ENCODE peak calls at places on chromosome 12, in six cellular contexts. Y is lower lobe of right lung, T is OCI-M1, A is AG08395, F is HuH-7, J is T-helper 17 cell. K is an unnamed sample.

GRCh38 chr12:68510394-68510793 is 100.3 kb upstream of the RAP1B start:
- DNase-seq in Y (no peak), T (peak), A (no peak), F (no peak), J (no peak), K (no peak)

GRCh38 chr12:125143491-125143890 is 78.3 kb downstream of the AACS start:
- DNase-seq in Y (no peak), T (no peak), A (peak), F (no peak), J (no peak), K (no peak)

GRCh38 chr12:94941440-94941862 is 62.0 kb downstream of the NDUFA12 start:
- DNase-seq in Y (no peak), T (no peak), A (peak), F (no peak), J (peak), K (no peak)

GRCh38 chr12:52543985-52544888 is 8.7 kb downstream of the KRT71 start:
- DNase-seq in Y (no peak), T (no peak), A (peak), F (peak), J (no peak), K (no peak)

GRCh38 chr12:41527529-41528116 is 339.5 kb downstream of the PDZRN4 start:
- DNase-seq in Y (no peak), T (peak), A (no peak), F (no peak), J (no peak), K (no peak)

GRCh38 chr12:80925983-80926382 is 11.8 kb downstream of the LIN7A start:
- DNase-seq in Y (no peak), T (no peak), A (no peak), F (no peak), J (no peak), K (no peak)

GRCh38 chr12:15538881-15539280 is 216.6 kb downstream of the PTPRO start:
- DNase-seq in Y (no peak), T (no peak), A (no peak), F (no peak), J (no peak), K (no peak)

GRCh38 chr12:6549379-6550151 is 6.3 kb downstream of the IFFO1 start:
- DNase-seq in Y (no peak), T (no peak), A (no peak), F (no peak), J (no peak), K (no peak)

GRCh38 chr12:94039914-94040313 is 108.5 kb upstream of the PLXNC1 start:
- DNase-seq in Y (no peak), T (no peak), A (peak), F (no peak), J (no peak), K (no peak)

GRCh38 chr12:53499261-53500118 is at the start of gene MAP3K12:
- DNase-seq in Y (peak), T (peak), A (peak), F (peak), J (peak), K (peak)

GRCh38 chr12:120713861-120714482 is 3.7 kb downstream of the UNC119B start:
- DNase-seq in Y (no peak), T (peak), A (peak), F (peak), J (peak), K (peak)

GRCh38 chr12:51351913-51352532 is 5.5 kb upstream of the CELA1 start:
- DNase-seq in Y (peak), T (peak), A (peak), F (peak), J (no peak), K (peak)

GRCh38 chr12:50887191-50887590 is 44.5 kb downstream of the TMPRSS12 start:
- DNase-seq in Y (no peak), T (no peak), A (no peak), F (no peak), J (no peak), K (no peak)

GRCh38 chr12:96194901-96195844 is 998 bp downstream of the ELK3 start:
- DNase-seq in Y (no peak), T (peak), A (peak), F (peak), J (peak), K (peak)

GRCh38 chr12:109763201-109763841 is 49.7 kb downstream of the FAM222A start:
- DNase-seq in Y (peak), T (peak), A (peak), F (no peak), J (peak), K (peak)

GRCh38 chr12:55724226-55724939 is 4.2 kb downstream of the RDH5 start:
- DNase-seq in Y (peak), T (peak), A (no peak), F (peak), J (peak), K (peak)

GRCh38 chr12:90211017-90211416 is 502.4 kb upstream of the ATP2B1 start:
- DNase-seq in Y (no peak), T (no peak), A (peak), F (no peak), J (no peak), K (no peak)

GRCh38 chr12:51012570-51013236 is 13.5 kb downstream of the SLC11A2 start:
- DNase-seq in Y (no peak), T (peak), A (no peak), F (no peak), J (no peak), K (no peak)

GRCh38 chr12:80187660-80188090 is 88.3 kb downstream of the OTOGL start:
- DNase-seq in Y (no peak), T (peak), A (peak), F (no peak), J (no peak), K (no peak)

GRCh38 chr12:103680591-103681065 is 93.6 kb downstream of the STAB2 start:
- DNase-seq in Y (no peak), T (peak), A (no peak), F (no peak), J (no peak), K (no peak)

GRCh38 chr12:122452701-122453285 is 30.3 kb upstream of the CLIP1 start:
- DNase-seq in Y (no peak), T (no peak), A (no peak), F (no peak), J (no peak), K (no peak)

GRCh38 chr12:131152587-131152986 is 198.9 kb downstream of the ADGRD1 start:
- DNase-seq in Y (no peak), T (no peak), A (no peak), F (no peak), J (no peak), K (no peak)

GRCh38 chr12:80512781-80513180 is 68.7 kb downstream of the PTPRQ start:
- DNase-seq in Y (no peak), T (no peak), A (no peak), F (no peak), J (no peak), K (no peak)

GRCh38 chr12:48820406-48820805 is 2.1 kb downstream of the CACNB3 start:
- DNase-seq in Y (no peak), T (no peak), A (no peak), F (no peak), J (no peak), K (no peak)

GRCh38 chr12:53478865-53479264 is 20.4 kb downstream of the MAP3K12 start:
- DNase-seq in Y (no peak), T (no peak), A (no peak), F (no peak), J (no peak), K (no peak)

GRCh38 chr12:76455582-76456345 is 103.8 kb downstream of the OSBPL8 start:
- DNase-seq in Y (no peak), T (peak), A (peak), F (peak), J (no peak), K (no peak)

GRCh38 chr12:62785941-62786559 is 148.9 kb downstream of the PPM1H start:
- DNase-seq in Y (no peak), T (no peak), A (peak), F (no peak), J (no peak), K (peak)

GRCh38 chr12:19125325-19125724 is 4.2 kb upstream of the PLEKHA5 start:
- DNase-seq in Y (no peak), T (no peak), A (peak), F (no peak), J (no peak), K (no peak)

GRCh38 chr12:128266086-128266485 is 884 bp upstream of the TMEM132C start:
- DNase-seq in Y (no peak), T (no peak), A (no peak), F (no peak), J (no peak), K (no peak)

GRCh38 chr12:51132693-51133092 is 40.2 kb downstream of the TFCP2 start:
- DNase-seq in Y (no peak), T (no peak), A (no peak), F (no peak), J (no peak), K (no peak)

GRCh38 chr12:115261691-115262398 is 577.9 kb upstream of the TBX3 start:
- DNase-seq in Y (no peak), T (no peak), A (no peak), F (peak), J (no peak), K (no peak)

GRCh38 chr12:88623777-88624548 is 43.7 kb upstream of the KITLG start:
- DNase-seq in Y (no peak), T (no peak), A (peak), F (no peak), J (no peak), K (no peak)

GRCh38 chr12:47282206-47282605 is 202.4 kb upstream of the AMIGO2 start:
- DNase-seq in Y (no peak), T (no peak), A (peak), F (no peak), J (no peak), K (no peak)

K was measured in CD14-positive monocyte.